ENCODE peak calls at places on chromosomes 3 and 15, in five cellular contexts. One of them, this sample, is unnamed.

GRCh38 chr3:172973799-172974198 is 167.2 kb downstream of the SPATA16 start:
- DNase-seq in H1: no peak
- DNase-seq in K562: no peak
- DNase-seq in HepG2: no peak
- DNase-seq in HL-60: no peak
- DNase-seq in this sample: no peak

GRCh38 chr3:62318365-62318751 is 55.0 kb downstream of the FEZF2 start:
- DNase-seq in HL-60: no peak
- DNase-seq in H1: no peak
- DNase-seq in K562: no peak
- DNase-seq in HepG2: no peak
- DNase-seq in this sample: peak

GRCh38 chr15:88657326-88658069 is 18.7 kb downstream of the ISG20 start:
- DNase-seq in K562: peak
- DNase-seq in HL-60: no peak
- DNase-seq in HepG2: no peak
- DNase-seq in H1: no peak
- DNase-seq in this sample: peak

GRCh38 chr3:45119824-45120614 is 26.2 kb downstream of the CDCP1 start:
- DNase-seq in K562: no peak
- DNase-seq in HL-60: no peak
- DNase-seq in HepG2: peak
- DNase-seq in H1: no peak
- DNase-seq in this sample: no peak

GRCh38 chr3:175432338-175433025 is 573.3 kb downstream of the NAALADL2 start:
- DNase-seq in H1: no peak
- DNase-seq in HepG2: no peak
- DNase-seq in K562: no peak
- DNase-seq in HL-60: no peak
- DNase-seq in this sample: peak

GRCh38 chr3:10273697-10274305 is 18.9 kb downstream of the GHRL start:
- DNase-seq in H1: no peak
- DNase-seq in HepG2: no peak
- DNase-seq in K562: no peak
- DNase-seq in HL-60: no peak
- DNase-seq in this sample: no peak

GRCh38 chr15:31437686-31438085 is 111.1 kb downstream of the KLF13 start:
- DNase-seq in K562: no peak
- DNase-seq in HL-60: no peak
- DNase-seq in H1: no peak
- DNase-seq in HepG2: no peak
- DNase-seq in this sample: no peak

GRCh38 chr15:68631621-68632051 is 52.8 kb downstream of the CORO2B start:
- DNase-seq in HepG2: no peak
- DNase-seq in HL-60: no peak
- DNase-seq in H1: no peak
- DNase-seq in K562: no peak
- DNase-seq in this sample: no peak

GRCh38 chr3:10357592-10358308 is 36.8 kb upstream of the SEC13 start:
- DNase-seq in K562: no peak
- DNase-seq in HepG2: no peak
- DNase-seq in H1: no peak
- DNase-seq in HL-60: peak
- DNase-seq in this sample: no peak

GRCh38 chr3:135216659-135217058 is 421.6 kb downstream of the EPHB1 start:
- DNase-seq in HepG2: no peak
- DNase-seq in K562: no peak
- DNase-seq in HL-60: no peak
- DNase-seq in H1: no peak
- DNase-seq in this sample: no peak

GRCh38 chr3:57745101-57745500 is 11.0 kb upstream of the SLMAP start:
- DNase-seq in K562: no peak
- DNase-seq in H1: no peak
- DNase-seq in HL-60: no peak
- DNase-seq in HepG2: no peak
- DNase-seq in this sample: no peak

GRCh38 chr3:13780432-13781173 is 99.3 kb downstream of the WNT7A start:
- DNase-seq in HL-60: no peak
- DNase-seq in H1: no peak
- DNase-seq in HepG2: no peak
- DNase-seq in K562: no peak
- DNase-seq in this sample: no peak

GRCh38 chr15:87741350-87741749 is 515.2 kb downstream of the NTRK3 start:
- DNase-seq in HL-60: no peak
- DNase-seq in HepG2: no peak
- DNase-seq in H1: no peak
- DNase-seq in K562: no peak
- DNase-seq in this sample: no peak

GRCh38 chr15:42401544-42402478 is 42.5 kb downstream of the CAPN3 start:
- DNase-seq in HepG2: no peak
- DNase-seq in HL-60: peak
- DNase-seq in K562: peak
- DNase-seq in H1: no peak
- DNase-seq in this sample: no peak

GRCh38 chr3:10188798-10189556 is 24.3 kb downstream of the IRAK2 start:
- DNase-seq in K562: no peak
- DNase-seq in HepG2: no peak
- DNase-seq in H1: no peak
- DNase-seq in HL-60: no peak
- DNase-seq in this sample: no peak

GRCh38 chr3:15903164-15903563 is 105.4 kb upstream of the ANKRD28 start:
- DNase-seq in K562: no peak
- DNase-seq in HL-60: no peak
- DNase-seq in HepG2: no peak
- DNase-seq in H1: no peak
- DNase-seq in this sample: no peak

GRCh38 chr3:112086018-112086854 is at the start of gene C3orf52:
- DNase-seq in HepG2: peak
- DNase-seq in K562: peak
- DNase-seq in H1: peak
- DNase-seq in HL-60: peak
- DNase-seq in this sample: peak

GRCh38 chr3:159892171-159892791 is 96.4 kb upstream of the IL12A start:
- DNase-seq in K562: no peak
- DNase-seq in HepG2: no peak
- DNase-seq in HL-60: no peak
- DNase-seq in H1: no peak
- DNase-seq in this sample: no peak

GRCh38 chr15:62845239-62846126 is 197.1 kb upstream of the TPM1 start:
- DNase-seq in HepG2: peak
- DNase-seq in HL-60: no peak
- DNase-seq in K562: no peak
- DNase-seq in H1: no peak
- DNase-seq in this sample: no peak

GRCh38 chr15:59522988-59523461 is 85.0 kb downstream of the FAM81A start:
- DNase-seq in HepG2: no peak
- DNase-seq in HL-60: no peak
- DNase-seq in H1: peak
- DNase-seq in K562: no peak
- DNase-seq in this sample: no peak

GRCh38 chr3:56314842-56315241 is 153.4 kb downstream of the ERC2 start:
- DNase-seq in H1: no peak
- DNase-seq in K562: no peak
- DNase-seq in HL-60: no peak
- DNase-seq in HepG2: no peak
- DNase-seq in this sample: no peak
- TF ChIP-seq GABPA in H1: no peak
- TF ChIP-seq GABPA in K562: no peak
- TF ChIP-seq GABPA in HL-60: no peak
- TF ChIP-seq GABPA in HepG2: no peak
- TF ChIP-seq GABPA in this sample: no peak

GRCh38 chr3:142086581-142087090 is 62.7 kb downstream of the TFDP2 start:
- DNase-seq in HL-60: no peak
- DNase-seq in HepG2: peak
- DNase-seq in K562: no peak
- DNase-seq in H1: no peak
- DNase-seq in this sample: no peak

GRCh38 chr3:142088522-142088921 is 60.8 kb downstream of the TFDP2 start:
- DNase-seq in H1: no peak
- DNase-seq in K562: no peak
- DNase-seq in HepG2: peak
- DNase-seq in HL-60: no peak
- DNase-seq in this sample: no peak

GRCh38 chr3:142087676-142088075 is 61.7 kb downstream of the TFDP2 start:
- DNase-seq in HL-60: no peak
- DNase-seq in K562: no peak
- DNase-seq in H1: no peak
- DNase-seq in HepG2: no peak
- DNase-seq in this sample: no peak
- TF ChIP-seq GABPA in HL-60: no peak
- TF ChIP-seq GABPA in K562: no peak
- TF ChIP-seq GABPA in H1: no peak
- TF ChIP-seq GABPA in HepG2: no peak
- TF ChIP-seq GABPA in this sample: no peak

DNA sequence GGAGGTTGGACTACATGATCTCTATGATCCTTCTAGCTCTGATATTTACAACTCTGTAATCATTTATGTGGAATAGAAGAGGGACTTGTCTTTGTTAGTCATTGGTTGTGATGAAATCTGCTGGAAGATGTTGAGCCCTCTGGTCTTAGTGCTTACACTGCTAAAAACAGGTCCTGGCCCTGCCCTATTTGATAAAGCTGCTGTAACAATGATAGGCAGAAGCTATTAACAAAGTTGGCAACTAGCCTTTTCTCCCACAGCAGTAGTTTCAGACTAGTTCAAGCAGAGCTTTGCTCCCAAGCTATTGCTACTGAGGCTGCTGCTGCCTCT is 139.9 kb downstream of the RBPMS2 start:
- DNase-seq in HepG2: peak
- DNase-seq in K562: peak
- DNase-seq in H1: no peak
- DNase-seq in HL-60: no peak
- DNase-seq in this sample: peak
- TF ChIP-seq GABPA in HepG2: no peak
- TF ChIP-seq GABPA in K562: no peak
- TF ChIP-seq GABPA in H1: no peak
- TF ChIP-seq GABPA in HL-60: no peak
- TF ChIP-seq GABPA in this sample: no peak

GRCh38 chr15:36106640-36107335 is 472.6 kb upstream of the CDIN1 start:
- DNase-seq in HL-60: no peak
- DNase-seq in H1: no peak
- DNase-seq in HepG2: no peak
- DNase-seq in K562: no peak
- DNase-seq in this sample: no peak
- TF ChIP-seq GABPA in HL-60: no peak
- TF ChIP-seq GABPA in H1: no peak
- TF ChIP-seq GABPA in HepG2: no peak
- TF ChIP-seq GABPA in K562: no peak
- TF ChIP-seq GABPA in this sample: no peak

GRCh38 chr3:72259755-72260589 is 475.0 kb upstream of the PROK2 start:
- DNase-seq in K562: no peak
- DNase-seq in HepG2: no peak
- DNase-seq in H1: no peak
- DNase-seq in HL-60: no peak
- DNase-seq in this sample: no peak
- TF ChIP-seq GABPA in K562: no peak
- TF ChIP-seq GABPA in HepG2: no peak
- TF ChIP-seq GABPA in H1: no peak
- TF ChIP-seq GABPA in HL-60: no peak
- TF ChIP-seq GABPA in this sample: no peak

GRCh38 chr3:54847361-54847760 is 80.5 kb downstream of the LRTM1 start:
- DNase-seq in K562: no peak
- DNase-seq in HepG2: no peak
- DNase-seq in HL-60: no peak
- DNase-seq in H1: no peak
- DNase-seq in this sample: no peak

GRCh38 chr3:54856271-54856670 is 71.6 kb downstream of the LRTM1 start:
- DNase-seq in HepG2: no peak
- DNase-seq in H1: no peak
- DNase-seq in K562: no peak
- DNase-seq in HL-60: no peak
- DNase-seq in this sample: no peak

GRCh38 chr3:54846085-54846484 is 81.8 kb downstream of the LRTM1 start:
- DNase-seq in HepG2: no peak
- DNase-seq in K562: no peak
- DNase-seq in HL-60: no peak
- DNase-seq in H1: no peak
- DNase-seq in this sample: no peak

GRCh38 chr3:54853573-54854404 is 74.1 kb downstream of the LRTM1 start:
- DNase-seq in HL-60: no peak
- DNase-seq in H1: peak
- DNase-seq in HepG2: peak
- DNase-seq in K562: peak
- DNase-seq in this sample: peak

GRCh38 chr3:54850484-54851003 is 77.3 kb downstream of the LRTM1 start:
- DNase-seq in HepG2: no peak
- DNase-seq in K562: no peak
- DNase-seq in H1: no peak
- DNase-seq in HL-60: no peak
- DNase-seq in this sample: no peak
- TF ChIP-seq GABPA in HepG2: no peak
- TF ChIP-seq GABPA in K562: no peak
- TF ChIP-seq GABPA in H1: no peak
- TF ChIP-seq GABPA in HL-60: no peak
- TF ChIP-seq GABPA in this sample: no peak

GRCh38 chr3:117526485-117527079 is 817.0 kb downstream of the TUSC7 start:
- DNase-seq in H1: no peak
- DNase-seq in HL-60: no peak
- DNase-seq in HepG2: peak
- DNase-seq in K562: peak
- DNase-seq in this sample: no peak
- TF ChIP-seq GABPA in H1: no peak
- TF ChIP-seq GABPA in HL-60: no peak
- TF ChIP-seq GABPA in HepG2: no peak
- TF ChIP-seq GABPA in K562: no peak
- TF ChIP-seq GABPA in this sample: no peak

DNA sequence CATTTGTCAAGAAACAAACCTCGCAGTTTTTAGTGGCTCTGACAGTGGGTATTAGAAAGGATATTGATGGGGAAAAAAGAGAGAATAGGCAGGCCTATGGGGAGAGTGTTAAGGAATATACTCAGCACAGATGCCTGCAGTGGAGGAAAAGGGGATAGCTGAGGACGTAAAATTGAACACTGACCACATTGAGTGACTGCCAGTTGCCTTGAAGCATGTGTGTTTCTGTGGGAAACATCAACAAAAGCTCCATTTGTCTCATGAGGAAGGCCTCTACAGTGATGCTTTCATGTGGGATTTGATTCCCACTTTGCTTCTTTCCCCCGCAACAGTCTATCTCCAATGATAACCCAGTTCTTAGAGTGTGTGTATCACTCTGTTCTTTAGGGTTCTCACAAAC is 1042.1 kb downstream of the TUSC7 start:
- DNase-seq in K562: no peak
- DNase-seq in H1: no peak
- DNase-seq in HL-60: no peak
- DNase-seq in HepG2: no peak
- DNase-seq in this sample: no peak
- TF ChIP-seq GABPA in K562: no peak
- TF ChIP-seq GABPA in H1: no peak
- TF ChIP-seq GABPA in HL-60: no peak
- TF ChIP-seq GABPA in HepG2: no peak
- TF ChIP-seq GABPA in this sample: no peak